ENCODE peak calls at places on chromosomes 1 and 21, in five cellular contexts. One of them, this sample, is unnamed.
A peak's percentile ranks its signal among the peaks of the same experiment; 100 is the strongest.

GRCh38 chr1:14443164-14443787 is 155.2 kb upstream of the KAZN start:
- DNase-seq in activated naive CD4-positive, alpha-beta T cell treated with anti-CD3 and anti-CD28 coated beads, Interleukin-2, amount 10 ng/mL, durations not matched to agents 7 days and 5 days: no peak
- DNase-seq in fibroblast of the aortic adventitia: no peak
- DNase-seq in HS-27A: peak; percentile 45
- DNase-seq in LHCN-M2: peak; percentile 49
- DNase-seq in this sample: no peak

GRCh38 chr1:244302889-244303609 is 148.7 kb downstream of the ADSS2 start:
- DNase-seq in activated naive CD4-positive, alpha-beta T cell treated with anti-CD3 and anti-CD28 coated beads, Interleukin-2, amount 10 ng/mL, durations not matched to agents 7 days and 5 days: no peak
- DNase-seq in fibroblast of the aortic adventitia: peak; percentile 42
- DNase-seq in HS-27A: no peak
- DNase-seq in LHCN-M2: peak; percentile 32
- DNase-seq in this sample: no peak

GRCh38 chr1:39646232-39647081 is 7.0 kb upstream of the HEYL start:
- DNase-seq in LHCN-M2: peak; percentile 100
- DNase-seq in activated naive CD4-positive, alpha-beta T cell treated with anti-CD3 and anti-CD28 coated beads, Interleukin-2, amount 10 ng/mL, durations not matched to agents 7 days and 5 days: no peak
- DNase-seq in HS-27A: no peak
- DNase-seq in fibroblast of the aortic adventitia: peak; percentile 25
- DNase-seq in this sample: peak; percentile 23

GRCh38 chr1:184716158-184716557 is 38.5 kb downstream of the EDEM3 start:
- DNase-seq in HS-27A: no peak
- DNase-seq in LHCN-M2: no peak
- DNase-seq in activated naive CD4-positive, alpha-beta T cell treated with anti-CD3 and anti-CD28 coated beads, Interleukin-2, amount 10 ng/mL, durations not matched to agents 7 days and 5 days: no peak
- DNase-seq in fibroblast of the aortic adventitia: peak; percentile 18
- DNase-seq in this sample: no peak

GRCh38 chr1:65059930-65060538 is 88.0 kb upstream of the AK4 start:
- DNase-seq in LHCN-M2: peak; percentile 41
- DNase-seq in fibroblast of the aortic adventitia: peak; percentile 80
- DNase-seq in HS-27A: no peak
- DNase-seq in activated naive CD4-positive, alpha-beta T cell treated with anti-CD3 and anti-CD28 coated beads, Interleukin-2, amount 10 ng/mL, durations not matched to agents 7 days and 5 days: no peak
- DNase-seq in this sample: no peak

GRCh38 chr21:28944296-28944695 is 48.4 kb downstream of the LTN1 start:
- DNase-seq in activated naive CD4-positive, alpha-beta T cell treated with anti-CD3 and anti-CD28 coated beads, Interleukin-2, amount 10 ng/mL, durations not matched to agents 7 days and 5 days: no peak
- DNase-seq in LHCN-M2: peak; percentile 29
- DNase-seq in fibroblast of the aortic adventitia: peak; percentile 54
- DNase-seq in HS-27A: no peak
- DNase-seq in this sample: no peak

GRCh38 chr1:108047085-108047484 is 82.1 kb upstream of the VAV3 start:
- DNase-seq in LHCN-M2: no peak
- DNase-seq in activated naive CD4-positive, alpha-beta T cell treated with anti-CD3 and anti-CD28 coated beads, Interleukin-2, amount 10 ng/mL, durations not matched to agents 7 days and 5 days: no peak
- DNase-seq in fibroblast of the aortic adventitia: no peak
- DNase-seq in HS-27A: no peak
- DNase-seq in this sample: no peak

GRCh38 chr1:94675373-94675772 is 133.8 kb upstream of the F3 start:
- DNase-seq in activated naive CD4-positive, alpha-beta T cell treated with anti-CD3 and anti-CD28 coated beads, Interleukin-2, amount 10 ng/mL, durations not matched to agents 7 days and 5 days: no peak
- DNase-seq in fibroblast of the aortic adventitia: no peak
- DNase-seq in HS-27A: no peak
- DNase-seq in LHCN-M2: no peak
- DNase-seq in this sample: no peak

GRCh38 chr1:110587906-110588305 is 18.3 kb downstream of the KCNA2 start:
- DNase-seq in activated naive CD4-positive, alpha-beta T cell treated with anti-CD3 and anti-CD28 coated beads, Interleukin-2, amount 10 ng/mL, durations not matched to agents 7 days and 5 days: no peak
- DNase-seq in HS-27A: no peak
- DNase-seq in LHCN-M2: no peak
- DNase-seq in fibroblast of the aortic adventitia: no peak
- DNase-seq in this sample: no peak

GRCh38 chr1:55154616-55155015 is 60.5 kb downstream of the USP24 start:
- DNase-seq in fibroblast of the aortic adventitia: no peak
- DNase-seq in HS-27A: no peak
- DNase-seq in LHCN-M2: no peak
- DNase-seq in activated naive CD4-positive, alpha-beta T cell treated with anti-CD3 and anti-CD28 coated beads, Interleukin-2, amount 10 ng/mL, durations not matched to agents 7 days and 5 days: no peak
- DNase-seq in this sample: no peak

GRCh38 chr21:27807596-27807995 is 840.7 kb upstream of the ADAMTS5 start:
- DNase-seq in fibroblast of the aortic adventitia: no peak
- DNase-seq in activated naive CD4-positive, alpha-beta T cell treated with anti-CD3 and anti-CD28 coated beads, Interleukin-2, amount 10 ng/mL, durations not matched to agents 7 days and 5 days: no peak
- DNase-seq in LHCN-M2: peak; percentile 56
- DNase-seq in HS-27A: no peak
- DNase-seq in this sample: no peak

GRCh38 chr1:181126871-181127587 is 38.5 kb downstream of the IER5 start:
- DNase-seq in fibroblast of the aortic adventitia: no peak
- DNase-seq in HS-27A: no peak
- DNase-seq in activated naive CD4-positive, alpha-beta T cell treated with anti-CD3 and anti-CD28 coated beads, Interleukin-2, amount 10 ng/mL, durations not matched to agents 7 days and 5 days: no peak
- DNase-seq in LHCN-M2: no peak
- DNase-seq in this sample: no peak

GRCh38 chr1:6141601-6142000 is 38.5 kb downstream of the CHD5 start:
- DNase-seq in activated naive CD4-positive, alpha-beta T cell treated with anti-CD3 and anti-CD28 coated beads, Interleukin-2, amount 10 ng/mL, durations not matched to agents 7 days and 5 days: peak; percentile 49
- DNase-seq in HS-27A: no peak
- DNase-seq in fibroblast of the aortic adventitia: no peak
- DNase-seq in LHCN-M2: peak; percentile 45
- DNase-seq in this sample: no peak

GRCh38 chr1:16248603-16249534 is 11.9 kb upstream of the CPLANE2 start:
- DNase-seq in LHCN-M2: peak; percentile 91
- DNase-seq in activated naive CD4-positive, alpha-beta T cell treated with anti-CD3 and anti-CD28 coated beads, Interleukin-2, amount 10 ng/mL, durations not matched to agents 7 days and 5 days: no peak
- DNase-seq in fibroblast of the aortic adventitia: peak; percentile 96
- DNase-seq in HS-27A: peak; percentile 66
- DNase-seq in this sample: peak; percentile 59

GRCh38 chr1:83960669-83961277 is 38.2 kb downstream of the TTLL7 start:
- DNase-seq in HS-27A: no peak
- DNase-seq in activated naive CD4-positive, alpha-beta T cell treated with anti-CD3 and anti-CD28 coated beads, Interleukin-2, amount 10 ng/mL, durations not matched to agents 7 days and 5 days: no peak
- DNase-seq in fibroblast of the aortic adventitia: no peak
- DNase-seq in LHCN-M2: peak; percentile 22
- DNase-seq in this sample: no peak

GRCh38 chr1:146032613-146033219 is 11.2 kb upstream of the HJV start:
- DNase-seq in activated naive CD4-positive, alpha-beta T cell treated with anti-CD3 and anti-CD28 coated beads, Interleukin-2, amount 10 ng/mL, durations not matched to agents 7 days and 5 days: no peak
- DNase-seq in HS-27A: no peak
- DNase-seq in fibroblast of the aortic adventitia: peak; percentile 62
- DNase-seq in LHCN-M2: peak; percentile 64
- DNase-seq in this sample: no peak

GRCh38 chr1:17032741-17033140 is 21.0 kb upstream of the ATP13A2 start:
- DNase-seq in LHCN-M2: no peak
- DNase-seq in HS-27A: no peak
- DNase-seq in fibroblast of the aortic adventitia: no peak
- DNase-seq in activated naive CD4-positive, alpha-beta T cell treated with anti-CD3 and anti-CD28 coated beads, Interleukin-2, amount 10 ng/mL, durations not matched to agents 7 days and 5 days: no peak
- DNase-seq in this sample: no peak

GRCh38 chr1:243926299-243926698 is 76.3 kb upstream of the AKT3 start:
- DNase-seq in fibroblast of the aortic adventitia: no peak
- DNase-seq in LHCN-M2: no peak
- DNase-seq in HS-27A: no peak
- DNase-seq in activated naive CD4-positive, alpha-beta T cell treated with anti-CD3 and anti-CD28 coated beads, Interleukin-2, amount 10 ng/mL, durations not matched to agents 7 days and 5 days: no peak
- DNase-seq in this sample: no peak

GRCh38 chr1:50976890-50977574 is 7.0 kb downstream of the CDKN2C start:
- DNase-seq in HS-27A: no peak
- DNase-seq in LHCN-M2: peak; percentile 83
- DNase-seq in activated naive CD4-positive, alpha-beta T cell treated with anti-CD3 and anti-CD28 coated beads, Interleukin-2, amount 10 ng/mL, durations not matched to agents 7 days and 5 days: peak; percentile 46
- DNase-seq in fibroblast of the aortic adventitia: peak; percentile 74
- DNase-seq in this sample: peak; percentile 71

GRCh38 chr1:187226396-187226795 is 397.6 kb downstream of the PLA2G4A start:
- DNase-seq in activated naive CD4-positive, alpha-beta T cell treated with anti-CD3 and anti-CD28 coated beads, Interleukin-2, amount 10 ng/mL, durations not matched to agents 7 days and 5 days: no peak
- DNase-seq in LHCN-M2: no peak
- DNase-seq in HS-27A: no peak
- DNase-seq in fibroblast of the aortic adventitia: no peak
- DNase-seq in this sample: no peak

GRCh38 chr1:224497714-224498573 is 63.3 kb upstream of the WDR26 start:
- DNase-seq in fibroblast of the aortic adventitia: peak; percentile 82
- DNase-seq in activated naive CD4-positive, alpha-beta T cell treated with anti-CD3 and anti-CD28 coated beads, Interleukin-2, amount 10 ng/mL, durations not matched to agents 7 days and 5 days: peak; percentile 80
- DNase-seq in LHCN-M2: peak; percentile 89
- DNase-seq in HS-27A: peak; percentile 59
- DNase-seq in this sample: peak; percentile 67

GRCh38 chr1:8294170-8294697 is 23.7 kb upstream of the SLC45A1 start:
- DNase-seq in fibroblast of the aortic adventitia: no peak
- DNase-seq in activated naive CD4-positive, alpha-beta T cell treated with anti-CD3 and anti-CD28 coated beads, Interleukin-2, amount 10 ng/mL, durations not matched to agents 7 days and 5 days: no peak
- DNase-seq in LHCN-M2: no peak
- DNase-seq in HS-27A: no peak
- DNase-seq in this sample: no peak

GRCh38 chr1:8077602-8078001 is 51.5 kb upstream of the ERRFI1 start:
- DNase-seq in fibroblast of the aortic adventitia: no peak
- DNase-seq in activated naive CD4-positive, alpha-beta T cell treated with anti-CD3 and anti-CD28 coated beads, Interleukin-2, amount 10 ng/mL, durations not matched to agents 7 days and 5 days: no peak
- DNase-seq in LHCN-M2: no peak
- DNase-seq in HS-27A: no peak
- DNase-seq in this sample: no peak

GRCh38 chr1:20112279-20113000 is 6.9 kb downstream of the PLA2G2D start:
- DNase-seq in HS-27A: no peak
- DNase-seq in fibroblast of the aortic adventitia: no peak
- DNase-seq in activated naive CD4-positive, alpha-beta T cell treated with anti-CD3 and anti-CD28 coated beads, Interleukin-2, amount 10 ng/mL, durations not matched to agents 7 days and 5 days: no peak
- DNase-seq in LHCN-M2: no peak
- DNase-seq in this sample: no peak

GRCh38 chr1:73056826-73057225 is 774.5 kb upstream of the NEGR1 start:
- DNase-seq in HS-27A: no peak
- DNase-seq in LHCN-M2: no peak
- DNase-seq in fibroblast of the aortic adventitia: no peak
- DNase-seq in activated naive CD4-positive, alpha-beta T cell treated with anti-CD3 and anti-CD28 coated beads, Interleukin-2, amount 10 ng/mL, durations not matched to agents 7 days and 5 days: no peak
- DNase-seq in this sample: no peak

GRCh38 chr1:159076753-159077656 is at the start of gene AIM2:
- DNase-seq in fibroblast of the aortic adventitia: peak; percentile 47
- DNase-seq in activated naive CD4-positive, alpha-beta T cell treated with anti-CD3 and anti-CD28 coated beads, Interleukin-2, amount 10 ng/mL, durations not matched to agents 7 days and 5 days: peak; percentile 92
- DNase-seq in HS-27A: no peak
- DNase-seq in LHCN-M2: peak; percentile 26
- DNase-seq in this sample: peak; percentile 37

GRCh38 chr1:25447547-25447946 is 16.9 kb downstream of the MACO1 start:
- DNase-seq in LHCN-M2: peak; percentile 54
- DNase-seq in fibroblast of the aortic adventitia: no peak
- DNase-seq in HS-27A: no peak
- DNase-seq in activated naive CD4-positive, alpha-beta T cell treated with anti-CD3 and anti-CD28 coated beads, Interleukin-2, amount 10 ng/mL, durations not matched to agents 7 days and 5 days: no peak
- DNase-seq in this sample: no peak

GRCh38 chr1:87763498-87763897 is 434.8 kb downstream of the LMO4 start:
- DNase-seq in LHCN-M2: no peak
- DNase-seq in activated naive CD4-positive, alpha-beta T cell treated with anti-CD3 and anti-CD28 coated beads, Interleukin-2, amount 10 ng/mL, durations not matched to agents 7 days and 5 days: no peak
- DNase-seq in HS-27A: no peak
- DNase-seq in fibroblast of the aortic adventitia: no peak
- DNase-seq in this sample: no peak

GRCh38 chr1:13967707-13968106 is 267.7 kb downstream of the PRDM2 start:
- DNase-seq in LHCN-M2: no peak
- DNase-seq in fibroblast of the aortic adventitia: no peak
- DNase-seq in HS-27A: no peak
- DNase-seq in activated naive CD4-positive, alpha-beta T cell treated with anti-CD3 and anti-CD28 coated beads, Interleukin-2, amount 10 ng/mL, durations not matched to agents 7 days and 5 days: no peak
- DNase-seq in this sample: no peak

GRCh38 chr1:46174448-46175231 is at the start of gene TSPAN1:
- DNase-seq in fibroblast of the aortic adventitia: peak; percentile 64
- DNase-seq in HS-27A: no peak
- DNase-seq in activated naive CD4-positive, alpha-beta T cell treated with anti-CD3 and anti-CD28 coated beads, Interleukin-2, amount 10 ng/mL, durations not matched to agents 7 days and 5 days: no peak
- DNase-seq in LHCN-M2: peak; percentile 65
- DNase-seq in this sample: no peak

GRCh38 chr1:211947396-211948295 is 87.7 kb downstream of the INTS7 start:
- DNase-seq in fibroblast of the aortic adventitia: no peak
- DNase-seq in LHCN-M2: no peak
- DNase-seq in HS-27A: no peak
- DNase-seq in activated naive CD4-positive, alpha-beta T cell treated with anti-CD3 and anti-CD28 coated beads, Interleukin-2, amount 10 ng/mL, durations not matched to agents 7 days and 5 days: no peak
- DNase-seq in this sample: no peak